ENCODE peak calls at places on chromosome 22, in four cellular contexts. One of them, this sample, is unnamed.

GRCh38 chr22:39962071-39962470 is 1.9 kb downstream of the TMA7B start:
- DNase-seq in WTC11: no peak
- DNase-seq in NCI-H1105: no peak
- DNase-seq in pancreas: no peak
- DNase-seq in this sample: no peak

GRCh38 chr22:36977401-36977861 is 41.8 kb downstream of the TST start:
- DNase-seq in WTC11: peak
- DNase-seq in NCI-H1105: no peak
- DNase-seq in pancreas: peak
- DNase-seq in this sample: peak

GRCh38 chr22:25357056-25357455 is 137.6 kb downstream of the CRYBB2 start:
- DNase-seq in WTC11: no peak
- DNase-seq in NCI-H1105: no peak
- DNase-seq in pancreas: no peak
- DNase-seq in this sample: no peak

GRCh38 chr22:21771631-21771976 is 36.0 kb upstream of the YPEL1 start:
- DNase-seq in WTC11: no peak
- DNase-seq in NCI-H1105: no peak
- DNase-seq in pancreas: no peak
- DNase-seq in this sample: no peak

GRCh38 chr22:33389927-33390326 is 331.7 kb upstream of the SYN3 start:
- DNase-seq in WTC11: no peak
- DNase-seq in NCI-H1105: peak
- DNase-seq in pancreas: no peak
- DNase-seq in this sample: no peak

GRCh38 chr22:38074181-38075104 is 9.5 kb downstream of the SLC16A8 start:
- DNase-seq in WTC11: peak
- DNase-seq in NCI-H1105: no peak
- DNase-seq in pancreas: peak
- DNase-seq in this sample: no peak

GRCh38 chr22:45425101-45425500 is 11.6 kb downstream of the RIBC2 start:
- DNase-seq in WTC11: no peak
- DNase-seq in NCI-H1105: no peak
- DNase-seq in pancreas: no peak
- DNase-seq in this sample: no peak

GRCh38 chr22:49903322-49904039 is 14.8 kb downstream of the ALG12 start:
- DNase-seq in WTC11: no peak
- DNase-seq in NCI-H1105: peak
- DNase-seq in pancreas: peak
- DNase-seq in this sample: no peak

GRCh38 chr22:28395920-28396447 is 283.7 kb downstream of the TTC28 start:
- DNase-seq in WTC11: no peak
- DNase-seq in NCI-H1105: no peak
- DNase-seq in pancreas: no peak
- DNase-seq in this sample: no peak

GRCh38 chr22:37640591-37641250 is 1.3 kb downstream of the SH3BP1 start:
- DNase-seq in WTC11: no peak
- DNase-seq in NCI-H1105: no peak
- DNase-seq in pancreas: peak
- DNase-seq in this sample: no peak

GRCh38 chr22:50498322-50498861 is 9.1 kb downstream of the LMF2 start:
- DNase-seq in WTC11: peak
- DNase-seq in NCI-H1105: peak
- DNase-seq in pancreas: peak
- DNase-seq in this sample: no peak

GRCh38 chr22:17781319-17782031 is 7.2 kb upstream of the BID start:
- DNase-seq in WTC11: no peak
- DNase-seq in NCI-H1105: peak
- DNase-seq in pancreas: no peak
- DNase-seq in this sample: peak

GRCh38 chr22:20021196-20022181 is 579 bp downstream of the TANGO2 start:
- DNase-seq in WTC11: no peak
- DNase-seq in NCI-H1105: no peak
- DNase-seq in pancreas: peak
- DNase-seq in this sample: peak

GRCh38 chr22:49270595-49271368 is 556.9 kb downstream of the BRD1 start:
- DNase-seq in WTC11: no peak
- DNase-seq in NCI-H1105: no peak
- DNase-seq in pancreas: no peak
- DNase-seq in this sample: no peak

GRCh38 chr22:46577361-46578249 is 40.2 kb upstream of the CELSR1 start:
- DNase-seq in WTC11: peak
- DNase-seq in NCI-H1105: no peak
- DNase-seq in pancreas: peak
- DNase-seq in this sample: no peak

GRCh38 chr22:27919943-27920755 is 1.1 kb upstream of the PITPNB start:
- DNase-seq in WTC11: no peak
- DNase-seq in NCI-H1105: peak
- DNase-seq in pancreas: no peak
- DNase-seq in this sample: peak

GRCh38 chr22:43488031-43488892 is 76.4 kb downstream of the MPPED1 start:
- DNase-seq in WTC11: no peak
- DNase-seq in NCI-H1105: no peak
- DNase-seq in pancreas: no peak
- DNase-seq in this sample: no peak

GRCh38 chr22:39153220-39153860 is 860 bp upstream of the CBX7 start:
- DNase-seq in WTC11: no peak
- DNase-seq in NCI-H1105: no peak
- DNase-seq in pancreas: no peak
- DNase-seq in this sample: peak

GRCh38 chr22:25365491-25366261 is 146.2 kb downstream of the CRYBB2 start:
- DNase-seq in WTC11: no peak
- DNase-seq in NCI-H1105: no peak
- DNase-seq in pancreas: peak
- DNase-seq in this sample: no peak

GRCh38 chr22:48644108-48644507 is 1183.6 kb downstream of the BRD1 start:
- DNase-seq in WTC11: no peak
- DNase-seq in NCI-H1105: no peak
- DNase-seq in pancreas: peak
- DNase-seq in this sample: no peak

GRCh38 chr22:37427128-37427710 is at the start of gene ELFN2:
- DNase-seq in WTC11: peak
- DNase-seq in NCI-H1105: no peak
- DNase-seq in pancreas: no peak
- DNase-seq in this sample: no peak

GRCh38 chr22:43407591-43407990 is 4.2 kb upstream of the MPPED1 start:
- DNase-seq in WTC11: no peak
- DNase-seq in NCI-H1105: no peak
- DNase-seq in pancreas: no peak
- DNase-seq in this sample: no peak

GRCh38 chr22:27669798-27670599 is 131.6 kb downstream of the MN1 start:
- DNase-seq in WTC11: no peak
- DNase-seq in NCI-H1105: no peak
- DNase-seq in pancreas: no peak
- DNase-seq in this sample: peak

GRCh38 chr22:19646383-19646782 is 67.9 kb upstream of the SEPTIN5 start:
- DNase-seq in WTC11: no peak
- DNase-seq in NCI-H1105: no peak
- DNase-seq in pancreas: no peak
- DNase-seq in this sample: no peak

This sample was measured in psoas muscle.